ENCODE peak calls at places on chromosomes 5 and 9, in eight cellular contexts. W is HFF-Myc, Z is psoas muscle, B is transverse colon, V is choroid plexus epithelial cell, X is adrenal gland, S is tibial artery, L is brain microvascular endothelial cell. U is an unnamed sample.

GRCh38 chr5:146825033-146825432 is 53.5 kb downstream of the PPP2R2B start:
- DNase-seq in V (peak), X (peak), Z (no peak), L (peak), B (no peak), S (no peak), W (no peak), U (peak)

GRCh38 chr9:27125030-27125429 is 16.0 kb downstream of the TEK start:
- DNase-seq in X (peak), B (peak), Z (peak), V (peak), W (peak), S (no peak), L (peak), U (peak)

GRCh38 chr5:7397005-7397546 is 1.1 kb downstream of the ADCY2 start:
- DNase-seq in B (no peak), L (no peak), X (no peak), V (no peak), Z (no peak), W (no peak), S (no peak), U (no peak)

GRCh38 chr5:179697993-179698934 is 503 bp upstream of the CANX start:
- DNase-seq in L (peak), B (peak), Z (peak), X (peak), V (peak), S (peak), W (peak), U (peak)

GRCh38 chr5:144093868-144094267 is 76.6 kb downstream of the YIPF5 start:
- DNase-seq in V (no peak), B (no peak), X (no peak), S (no peak), Z (no peak), W (no peak), L (no peak), U (no peak)

GRCh38 chr9:126221480-126221879 is 105.1 kb upstream of the MVB12B start:
- DNase-seq in V (no peak), S (no peak), X (no peak), Z (no peak), B (no peak), L (no peak), W (no peak), U (no peak)

GRCh38 chr5:129973716-129974426 is 69.6 kb downstream of the CHSY3 start:
- DNase-seq in L (peak), Z (no peak), S (no peak), V (peak), B (no peak), W (no peak), X (no peak), U (peak)

GRCh38 chr5:52800394-52801213 is 12.9 kb downstream of the ITGA1 start:
- DNase-seq in B (peak), L (peak), S (peak), Z (peak), W (no peak), X (peak), V (peak), U (peak)

GRCh38 chr5:55993628-55994501 is 898 bp downstream of the IL6ST start:
- DNase-seq in B (no peak), X (no peak), W (no peak), Z (no peak), L (no peak), S (no peak), V (peak), U (peak)

DNA sequence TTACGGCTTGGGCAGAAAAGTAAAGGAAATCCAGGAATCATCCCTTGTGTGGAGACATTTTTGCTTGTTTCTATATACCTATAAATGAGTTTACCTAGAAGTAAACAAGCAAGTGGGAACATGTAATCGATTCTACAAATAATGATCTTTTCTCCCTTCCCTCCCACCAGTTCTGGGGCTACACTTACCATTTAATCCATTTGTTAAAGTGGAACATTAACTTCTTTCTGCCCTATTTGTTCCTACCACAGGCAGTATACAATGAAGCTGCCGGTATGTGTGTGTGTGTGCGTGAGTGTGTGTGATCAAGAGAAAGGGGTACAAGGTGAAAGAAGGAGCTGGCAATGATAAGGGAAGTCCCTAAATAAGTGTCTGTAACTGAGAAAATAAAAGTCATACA is 26.4 kb upstream of the ELL2 start:
- DNase-seq in Z (no peak), L (no peak), W (no peak), B (no peak), X (no peak), V (no peak), S (no peak), U (no peak)
- TF ChIP-seq CTCF in Z (no peak), L (no peak), W (no peak), B (no peak), X (no peak), V (no peak), S (no peak), U (no peak)

GRCh38 chr5:96702503-96703383 is 40.6 kb downstream of the CAST start:
- DNase-seq in S (peak), V (peak), X (peak), W (peak), L (peak), B (peak), Z (peak), U (peak)
- H3K4me3 ChIP-seq in S (peak), V (peak), X (peak), W (peak), L (peak), B (peak), Z (peak), U (peak)

GRCh38 chr5:176702952-176703641 is 55.8 kb downstream of the TSPAN17 start:
- DNase-seq in W (no peak), S (no peak), L (no peak), X (no peak), Z (no peak), V (no peak), B (no peak), U (no peak)

GRCh38 chr5:176704355-176704754 is 57.1 kb downstream of the TSPAN17 start:
- DNase-seq in X (no peak), Z (no peak), B (no peak), L (no peak), S (no peak), W (no peak), V (no peak), U (no peak)

GRCh38 chr5:176697929-176698520 is 50.7 kb downstream of the TSPAN17 start:
- DNase-seq in Z (no peak), S (no peak), V (no peak), W (no peak), L (no peak), X (no peak), B (no peak), U (no peak)

GRCh38 chr5:176697267-176697928 is 50.1 kb downstream of the TSPAN17 start:
- DNase-seq in B (no peak), V (no peak), S (no peak), Z (no peak), W (no peak), X (no peak), L (no peak), U (no peak)

GRCh38 chr5:176700239-176700847 is 53.1 kb downstream of the TSPAN17 start:
- DNase-seq in L (no peak), W (no peak), V (peak), B (no peak), Z (no peak), X (peak), S (no peak), U (peak)
- TF ChIP-seq CTCF in L (peak), W (peak), V (peak), B (no peak), Z (no peak), X (no peak), S (no peak), U (no peak)

DNA sequence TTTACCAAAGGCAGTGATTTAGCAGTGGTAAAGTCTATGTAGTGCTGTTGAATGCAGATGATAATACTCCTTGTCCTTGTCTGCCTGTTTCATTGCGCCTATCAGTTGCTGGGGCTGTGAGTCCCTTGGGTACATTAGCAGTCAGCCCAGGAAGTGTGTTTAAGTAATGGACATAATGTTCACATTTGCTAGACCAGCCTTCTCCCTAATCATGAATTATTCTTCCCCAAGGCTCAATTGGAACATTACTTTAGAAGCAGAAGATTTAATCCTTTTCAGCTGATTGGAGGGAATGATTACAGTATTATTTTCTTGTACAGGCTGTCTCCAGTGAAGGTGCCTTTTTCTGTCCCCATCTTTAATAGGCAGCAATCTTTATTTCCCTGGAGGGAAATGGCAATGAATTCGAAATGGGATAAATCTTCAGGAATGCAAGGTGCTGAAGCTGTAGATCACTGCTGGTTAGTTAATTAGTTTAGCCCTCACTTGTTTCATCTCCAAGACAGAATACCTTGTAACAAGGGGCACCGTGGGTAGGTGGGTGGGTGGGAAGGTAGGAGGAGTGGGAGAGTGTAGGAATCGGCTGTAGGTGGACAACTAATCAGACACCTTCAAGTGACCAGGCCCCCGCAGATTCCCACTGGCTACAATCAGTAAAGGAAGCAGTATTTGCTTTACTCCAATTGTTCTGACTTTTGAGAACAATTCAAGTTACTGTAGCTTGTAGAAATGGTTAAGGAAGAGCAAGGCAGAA is 293.9 kb downstream of the TLE1 start:
- DNase-seq in W (no peak), Z (no peak), B (no peak), X (peak), L (no peak), V (peak), S (no peak), U (no peak)
- H3K4me3 ChIP-seq in W (no peak), Z (no peak), B (no peak), X (no peak), L (no peak), V (no peak), S (no peak), U (no peak)

U was measured in epithelial cell of esophagus.